ENCODE peak calls at places on chromosomes 11 and 22, in eight cellular contexts. One of them, this sample, is unnamed.

GRCh38 chr22:20585640-20586402 is 78.4 kb downstream of the MED15 start:
- DNase-seq in glutamatergic neuron: no peak
- DNase-seq in COR-L47: no peak
- DNase-seq in iris pigment epithelial cell: no peak
- DNase-seq in NCI-H774: no peak
- DNase-seq in heart right ventricle: no peak
- DNase-seq in CD4-positive, alpha-beta memory T cell: no peak
- DNase-seq in NCI-H510A treated with DMSO at 0.1 percent for 48 hours: no peak
- DNase-seq in this sample: no peak

GRCh38 chr11:34516247-34517040 is 2.9 kb upstream of the ELF5 start:
- DNase-seq in glutamatergic neuron: no peak
- DNase-seq in COR-L47: no peak
- DNase-seq in iris pigment epithelial cell: no peak
- DNase-seq in NCI-H774: no peak
- DNase-seq in heart right ventricle: no peak
- DNase-seq in CD4-positive, alpha-beta memory T cell: no peak
- DNase-seq in NCI-H510A treated with DMSO at 0.1 percent for 48 hours: no peak
- DNase-seq in this sample: no peak

GRCh38 chr11:72681226-72682153 is 7.3 kb upstream of the PDE2A start:
- DNase-seq in glutamatergic neuron: no peak
- DNase-seq in COR-L47: no peak
- DNase-seq in iris pigment epithelial cell: no peak
- DNase-seq in NCI-H774: no peak
- DNase-seq in heart right ventricle: no peak
- DNase-seq in CD4-positive, alpha-beta memory T cell: no peak
- DNase-seq in NCI-H510A treated with DMSO at 0.1 percent for 48 hours: peak
- DNase-seq in this sample: no peak

GRCh38 chr11:110125632-110126031 is 32.4 kb downstream of the ZC3H12C start:
- DNase-seq in glutamatergic neuron: no peak
- DNase-seq in COR-L47: no peak
- DNase-seq in iris pigment epithelial cell: peak
- DNase-seq in NCI-H774: no peak
- DNase-seq in heart right ventricle: no peak
- DNase-seq in CD4-positive, alpha-beta memory T cell: no peak
- DNase-seq in NCI-H510A treated with DMSO at 0.1 percent for 48 hours: no peak
- DNase-seq in this sample: no peak

GRCh38 chr22:17845790-17846189 is 71.5 kb upstream of the BID start:
- DNase-seq in glutamatergic neuron: no peak
- DNase-seq in COR-L47: no peak
- DNase-seq in iris pigment epithelial cell: no peak
- DNase-seq in NCI-H774: no peak
- DNase-seq in heart right ventricle: no peak
- DNase-seq in CD4-positive, alpha-beta memory T cell: no peak
- DNase-seq in NCI-H510A treated with DMSO at 0.1 percent for 48 hours: no peak
- DNase-seq in this sample: no peak

GRCh38 chr11:122170815-122171475 is 54.9 kb upstream of the BLID start:
- DNase-seq in glutamatergic neuron: no peak
- DNase-seq in COR-L47: no peak
- DNase-seq in iris pigment epithelial cell: peak
- DNase-seq in NCI-H774: no peak
- DNase-seq in heart right ventricle: no peak
- DNase-seq in CD4-positive, alpha-beta memory T cell: peak
- DNase-seq in NCI-H510A treated with DMSO at 0.1 percent for 48 hours: no peak
- DNase-seq in this sample: no peak

GRCh38 chr11:22807855-22808558 is 21.6 kb downstream of the SVIP start:
- DNase-seq in glutamatergic neuron: no peak
- DNase-seq in COR-L47: no peak
- DNase-seq in iris pigment epithelial cell: peak
- DNase-seq in NCI-H774: no peak
- DNase-seq in heart right ventricle: no peak
- DNase-seq in CD4-positive, alpha-beta memory T cell: no peak
- DNase-seq in NCI-H510A treated with DMSO at 0.1 percent for 48 hours: no peak
- DNase-seq in this sample: no peak

GRCh38 chr11:59767212-59767611 is 12.0 kb downstream of the STX3 start:
- DNase-seq in glutamatergic neuron: no peak
- DNase-seq in COR-L47: no peak
- DNase-seq in iris pigment epithelial cell: peak
- DNase-seq in NCI-H774: no peak
- DNase-seq in heart right ventricle: no peak
- DNase-seq in CD4-positive, alpha-beta memory T cell: peak
- DNase-seq in NCI-H510A treated with DMSO at 0.1 percent for 48 hours: no peak
- DNase-seq in this sample: no peak

GRCh38 chr22:35893698-35894097 is 134.9 kb downstream of the RBFOX2 start:
- DNase-seq in glutamatergic neuron: no peak
- DNase-seq in COR-L47: no peak
- DNase-seq in iris pigment epithelial cell: no peak
- DNase-seq in NCI-H774: no peak
- DNase-seq in heart right ventricle: no peak
- DNase-seq in CD4-positive, alpha-beta memory T cell: no peak
- DNase-seq in NCI-H510A treated with DMSO at 0.1 percent for 48 hours: no peak
- DNase-seq in this sample: no peak

GRCh38 chr22:27387561-27387960 is 414.0 kb downstream of the MN1 start:
- DNase-seq in glutamatergic neuron: no peak
- DNase-seq in COR-L47: no peak
- DNase-seq in iris pigment epithelial cell: no peak
- DNase-seq in NCI-H774: no peak
- DNase-seq in heart right ventricle: no peak
- DNase-seq in CD4-positive, alpha-beta memory T cell: no peak
- DNase-seq in NCI-H510A treated with DMSO at 0.1 percent for 48 hours: no peak
- DNase-seq in this sample: no peak

GRCh38 chr11:65100674-65101350 is 4.8 kb downstream of the VPS51 start:
- DNase-seq in glutamatergic neuron: no peak
- DNase-seq in COR-L47: no peak
- DNase-seq in iris pigment epithelial cell: no peak
- DNase-seq in NCI-H774: no peak
- DNase-seq in heart right ventricle: no peak
- DNase-seq in CD4-positive, alpha-beta memory T cell: no peak
- DNase-seq in NCI-H510A treated with DMSO at 0.1 percent for 48 hours: no peak
- DNase-seq in this sample: no peak

GRCh38 chr11:133841279-133842043 is 3.9 kb downstream of the SPATA19 start:
- DNase-seq in glutamatergic neuron: no peak
- DNase-seq in COR-L47: no peak
- DNase-seq in iris pigment epithelial cell: no peak
- DNase-seq in NCI-H774: no peak
- DNase-seq in heart right ventricle: no peak
- DNase-seq in CD4-positive, alpha-beta memory T cell: no peak
- DNase-seq in NCI-H510A treated with DMSO at 0.1 percent for 48 hours: no peak
- DNase-seq in this sample: no peak

GRCh38 chr11:8318536-8318935 is 54.9 kb upstream of the LMO1 start:
- DNase-seq in glutamatergic neuron: peak
- DNase-seq in COR-L47: peak
- DNase-seq in iris pigment epithelial cell: no peak
- DNase-seq in NCI-H774: no peak
- DNase-seq in heart right ventricle: no peak
- DNase-seq in CD4-positive, alpha-beta memory T cell: no peak
- DNase-seq in NCI-H510A treated with DMSO at 0.1 percent for 48 hours: no peak
- DNase-seq in this sample: no peak

This sample was measured in naive B cell.